ENCODE peak calls at places on chromosomes 13 and 19, in four cellular contexts. One of them, this sample, is unnamed.

GRCh38 chr13:26658972-26659371 is 101.5 kb downstream of the WASF3 start:
- DNase-seq in GM12878: no peak
- DNase-seq in HepG2: no peak
- DNase-seq in H1: no peak
- DNase-seq in this sample: no peak

GRCh38 chr19:39811064-39811463 is 22.9 kb downstream of the DYRK1B start:
- DNase-seq in HepG2: no peak
- DNase-seq in H1: no peak
- DNase-seq in GM12878: no peak
- DNase-seq in this sample: no peak

GRCh38 chr13:27406178-27406939 is 18.1 kb upstream of the GTF3A start:
- DNase-seq in H1: no peak
- DNase-seq in GM12878: no peak
- DNase-seq in HepG2: peak
- DNase-seq in this sample: peak

GRCh38 chr19:22052644-22053013 is 345 bp downstream of the ZNF257 start:
- DNase-seq in H1: no peak
- DNase-seq in HepG2: no peak
- DNase-seq in GM12878: no peak
- DNase-seq in this sample: no peak

GRCh38 chr19:5011476-5012238 is 42.7 kb downstream of the KDM4B start:
- DNase-seq in GM12878: no peak
- DNase-seq in HepG2: no peak
- DNase-seq in H1: no peak
- DNase-seq in this sample: no peak

GRCh38 chr13:41458187-41458938 is 1.0 kb downstream of the RGCC start:
- DNase-seq in GM12878: no peak
- DNase-seq in HepG2: no peak
- DNase-seq in H1: no peak
- DNase-seq in this sample: peak

GRCh38 chr19:17125728-17126677 is 50.4 kb downstream of the MYO9B start:
- DNase-seq in H1: no peak
- DNase-seq in HepG2: no peak
- DNase-seq in GM12878: peak
- DNase-seq in this sample: no peak

GRCh38 chr13:45119469-45119989 is 781 bp upstream of the GTF2F2 start:
- DNase-seq in GM12878: peak
- DNase-seq in HepG2: no peak
- DNase-seq in H1: no peak
- DNase-seq in this sample: no peak

GRCh38 chr13:23828866-23829265 is 60.3 kb downstream of the MIPEP start:
- DNase-seq in H1: no peak
- DNase-seq in HepG2: no peak
- DNase-seq in GM12878: no peak
- DNase-seq in this sample: no peak

GRCh38 chr13:32079586-32079985 is 48.0 kb downstream of the FRY start:
- DNase-seq in GM12878: no peak
- DNase-seq in H1: no peak
- DNase-seq in HepG2: no peak
- DNase-seq in this sample: no peak

GRCh38 chr19:37817180-37817911 is 38.0 kb upstream of the ZNF573 start:
- DNase-seq in H1: peak
- DNase-seq in HepG2: no peak
- DNase-seq in GM12878: no peak
- DNase-seq in this sample: no peak

GRCh38 chr13:110915874-110916670 is 1.2 kb upstream of the ANKRD10 start:
- DNase-seq in H1: no peak
- DNase-seq in GM12878: no peak
- DNase-seq in HepG2: peak
- DNase-seq in this sample: no peak

GRCh38 chr19:15418112-15418587 is 638 bp downstream of the AKAP8L start:
- DNase-seq in H1: no peak
- DNase-seq in GM12878: no peak
- DNase-seq in HepG2: no peak
- DNase-seq in this sample: no peak

GRCh38 chr19:3154957-3155736 is 19.3 kb downstream of the GNA15 start:
- DNase-seq in H1: no peak
- DNase-seq in HepG2: peak
- DNase-seq in GM12878: peak
- DNase-seq in this sample: no peak

GRCh38 chr19:10260141-10260584 is 8.1 kb downstream of the MRPL4 start:
- DNase-seq in GM12878: no peak
- DNase-seq in H1: no peak
- DNase-seq in HepG2: peak
- DNase-seq in this sample: no peak

GRCh38 chr13:110942248-110942981 is 27.5 kb upstream of the ANKRD10 start:
- DNase-seq in HepG2: no peak
- DNase-seq in H1: no peak
- DNase-seq in GM12878: peak
- DNase-seq in this sample: no peak

GRCh38 chr19:31285744-31286143 is 63.5 kb downstream of the TSHZ3 start:
- DNase-seq in H1: no peak
- DNase-seq in GM12878: no peak
- DNase-seq in HepG2: no peak
- DNase-seq in this sample: no peak

GRCh38 chr19:12779162-12779993 is 4.0 kb upstream of the HOOK2 start:
- DNase-seq in HepG2: peak
- DNase-seq in H1: no peak
- DNase-seq in GM12878: no peak
- DNase-seq in this sample: no peak

GRCh38 chr13:97030705-97031452 is 36.6 kb upstream of the OXGR1 start:
- DNase-seq in HepG2: peak
- DNase-seq in H1: no peak
- DNase-seq in GM12878: no peak
- DNase-seq in this sample: peak

GRCh38 chr19:58558066-58558622 is at the start of gene UBE2M:
- DNase-seq in HepG2: no peak
- DNase-seq in GM12878: no peak
- DNase-seq in H1: no peak
- DNase-seq in this sample: no peak

GRCh38 chr13:62678039-62678438 is 1262.4 kb upstream of the PCDH20 start:
- DNase-seq in HepG2: no peak
- DNase-seq in H1: no peak
- DNase-seq in GM12878: no peak
- DNase-seq in this sample: no peak

GRCh38 chr13:94550030-94550738 is 45.8 kb downstream of the TGDS start:
- DNase-seq in H1: no peak
- DNase-seq in HepG2: peak
- DNase-seq in GM12878: peak
- DNase-seq in this sample: no peak

GRCh38 chr13:23790591-23791170 is 98.5 kb downstream of the MIPEP start:
- DNase-seq in HepG2: no peak
- DNase-seq in GM12878: no peak
- DNase-seq in H1: no peak
- DNase-seq in this sample: no peak

GRCh38 chr13:26946675-26947342 is 186.2 kb upstream of the GPR12 start:
- DNase-seq in HepG2: peak
- DNase-seq in H1: no peak
- DNase-seq in GM12878: peak
- DNase-seq in this sample: peak

GRCh38 chr13:28466151-28466550 is 28.8 kb downstream of the FLT1 start:
- DNase-seq in H1: no peak
- DNase-seq in GM12878: no peak
- DNase-seq in HepG2: no peak
- DNase-seq in this sample: no peak

GRCh38 chr19:2249010-2249866 is at the start of gene AMH:
- DNase-seq in H1: no peak
- DNase-seq in GM12878: no peak
- DNase-seq in HepG2: no peak
- DNase-seq in this sample: no peak

GRCh38 chr19:46571495-46571894 is 29.6 kb upstream of the CALM3 start:
- DNase-seq in GM12878: no peak
- DNase-seq in H1: peak
- DNase-seq in HepG2: peak
- DNase-seq in this sample: peak

GRCh38 chr19:46256855-46257254 is 27.3 kb downstream of the IGFL1 start:
- DNase-seq in H1: no peak
- DNase-seq in HepG2: no peak
- DNase-seq in GM12878: no peak
- DNase-seq in this sample: no peak

GRCh38 chr13:98225036-98225940 is 48.2 kb upstream of the RNF113B start:
- DNase-seq in GM12878: no peak
- DNase-seq in H1: no peak
- DNase-seq in HepG2: no peak
- DNase-seq in this sample: no peak

GRCh38 chr13:57553932-57554331 is 77.6 kb upstream of the PCDH17 start:
- DNase-seq in HepG2: no peak
- DNase-seq in H1: no peak
- DNase-seq in GM12878: no peak
- DNase-seq in this sample: no peak

GRCh38 chr19:1936916-1937610 is 3.9 kb upstream of the CSNK1G2 start:
- DNase-seq in GM12878: no peak
- DNase-seq in HepG2: no peak
- DNase-seq in H1: no peak
- DNase-seq in this sample: no peak

GRCh38 chr13:74922963-74923362 is 559.0 kb downstream of the TBC1D4 start:
- DNase-seq in GM12878: no peak
- DNase-seq in H1: no peak
- DNase-seq in HepG2: no peak
- DNase-seq in this sample: no peak

GRCh38 chr13:74920945-74921725 is 560.8 kb downstream of the TBC1D4 start:
- DNase-seq in H1: no peak
- DNase-seq in HepG2: no peak
- DNase-seq in GM12878: no peak
- DNase-seq in this sample: no peak

GRCh38 chr13:74920361-74920760 is 561.6 kb downstream of the TBC1D4 start:
- DNase-seq in GM12878: no peak
- DNase-seq in HepG2: no peak
- DNase-seq in H1: no peak
- DNase-seq in this sample: no peak

DNA sequence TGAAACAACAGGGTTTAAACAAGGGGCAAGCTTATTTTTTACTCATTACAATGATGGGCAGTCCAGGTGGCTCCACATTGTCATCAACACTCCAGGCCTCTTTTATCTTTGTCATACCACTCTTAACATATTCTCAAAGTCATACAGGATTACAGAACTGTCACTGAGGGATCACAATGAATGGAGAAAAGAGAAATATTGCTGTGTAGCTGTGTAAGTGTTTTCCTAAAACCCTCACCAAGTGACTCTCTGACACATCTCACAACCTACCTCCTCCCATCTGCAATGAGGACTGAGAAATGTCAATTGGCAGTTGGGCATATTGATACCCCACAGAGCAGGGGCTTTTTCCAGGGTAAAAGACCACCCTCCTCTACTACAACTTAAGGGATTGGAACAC is 562.1 kb downstream of the TBC1D4 start:
- DNase-seq in GM12878: no peak
- DNase-seq in H1: no peak
- DNase-seq in HepG2: no peak
- DNase-seq in this sample: no peak
- TF ChIP-seq SP1 in GM12878: no peak
- TF ChIP-seq SP1 in H1: no peak
- TF ChIP-seq SP1 in HepG2: no peak
- TF ChIP-seq SP1 in this sample: no peak

DNA sequence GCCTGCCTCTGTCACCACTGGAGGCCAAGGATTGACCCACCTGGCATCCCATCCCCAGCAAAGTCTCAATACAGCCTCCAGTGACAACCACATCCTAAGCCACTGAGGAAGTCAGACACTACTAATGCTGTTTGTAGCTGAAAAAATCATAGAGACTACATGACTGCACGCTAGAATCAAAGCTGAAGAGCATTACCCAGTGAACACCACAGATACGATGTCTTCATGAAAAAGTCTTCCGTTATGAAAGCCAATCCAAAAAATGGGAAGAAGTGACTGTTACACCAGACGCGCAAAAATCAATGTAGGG is 11.1 kb upstream of the NUP62 start:
- DNase-seq in H1: no peak
- DNase-seq in HepG2: no peak
- DNase-seq in GM12878: no peak
- DNase-seq in this sample: no peak
- TF ChIP-seq SUZ12 in H1: no peak
- TF ChIP-seq SUZ12 in HepG2: no peak
- TF ChIP-seq SUZ12 in GM12878: no peak
- TF ChIP-seq SUZ12 in this sample: no peak

GRCh38 chr13:33258437-33259193 is 26.9 kb downstream of the STARD13 start:
- DNase-seq in GM12878: no peak
- DNase-seq in H1: no peak
- DNase-seq in HepG2: peak
- DNase-seq in this sample: no peak

GRCh38 chr13:33262069-33262487 is 23.5 kb downstream of the STARD13 start:
- DNase-seq in GM12878: no peak
- DNase-seq in H1: no peak
- DNase-seq in HepG2: peak
- DNase-seq in this sample: no peak

GRCh38 chr13:33261426-33262068 is 24.0 kb downstream of the STARD13 start:
- DNase-seq in HepG2: peak
- DNase-seq in GM12878: no peak
- DNase-seq in H1: no peak
- DNase-seq in this sample: no peak

GRCh38 chr13:33259296-33259695 is 26.3 kb downstream of the STARD13 start:
- DNase-seq in H1: no peak
- DNase-seq in HepG2: peak
- DNase-seq in GM12878: no peak
- DNase-seq in this sample: no peak

DNA sequence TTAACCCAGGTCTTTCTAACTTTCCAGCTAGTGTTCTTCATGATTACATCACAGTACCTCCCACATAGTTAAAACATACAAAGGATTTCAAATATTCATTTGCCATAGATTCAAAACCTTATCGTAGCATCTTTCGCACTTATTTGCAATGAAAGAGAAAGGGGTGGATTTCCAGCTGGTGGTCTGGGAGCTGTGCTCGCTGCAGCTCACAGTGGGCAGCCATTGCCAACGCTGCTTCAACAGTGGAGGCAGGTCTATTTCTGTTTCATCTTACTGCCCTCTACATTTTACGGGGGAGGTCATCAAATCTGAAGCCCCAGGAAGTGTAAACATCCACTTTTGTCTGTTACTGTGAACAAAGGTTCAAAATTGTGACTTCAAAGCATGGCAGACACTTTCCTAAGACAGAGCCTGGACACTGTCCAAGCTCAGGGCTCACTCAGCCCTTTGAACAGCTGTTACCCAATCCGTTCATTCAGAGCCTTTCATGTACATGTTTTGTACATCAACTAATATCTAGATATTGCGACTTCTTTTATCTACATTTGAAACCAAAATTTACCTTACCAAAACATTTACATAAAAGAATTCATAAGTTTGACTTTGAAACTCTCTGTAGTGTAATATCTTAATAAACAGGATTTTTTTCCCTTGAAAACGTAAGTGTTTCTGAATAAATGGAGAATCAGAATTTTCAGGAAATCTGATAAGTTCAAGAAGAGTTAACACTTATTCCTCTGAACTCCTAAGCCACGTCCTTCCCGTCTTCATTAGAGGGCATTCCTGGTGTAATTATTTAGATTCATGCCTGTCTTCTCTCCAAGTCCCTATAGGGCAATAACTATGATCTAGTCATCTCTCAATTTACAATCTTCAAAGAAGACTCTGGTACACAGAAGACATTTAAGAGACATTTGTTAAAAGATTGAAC is 25.1 kb downstream of the STARD13 start:
- DNase-seq in HepG2: peak
- DNase-seq in GM12878: no peak
- DNase-seq in H1: no peak
- DNase-seq in this sample: no peak
- TF ChIP-seq SP1 in HepG2: no peak
- TF ChIP-seq SP1 in GM12878: no peak
- TF ChIP-seq SP1 in H1: no peak
- TF ChIP-seq SP1 in this sample: no peak

GRCh38 chr19:19900574-19901444 is at the start of gene ZNF93:
- DNase-seq in GM12878: peak
- DNase-seq in H1: peak
- DNase-seq in HepG2: peak
- DNase-seq in this sample: no peak

GRCh38 chr19:19900124-19900523 is 622 bp upstream of the ZNF93 start:
- DNase-seq in HepG2: no peak
- DNase-seq in H1: no peak
- DNase-seq in GM12878: no peak
- DNase-seq in this sample: no peak
- TF ChIP-seq SUZ12 in HepG2: no peak
- TF ChIP-seq SUZ12 in H1: no peak
- TF ChIP-seq SUZ12 in GM12878: no peak
- TF ChIP-seq SUZ12 in this sample: no peak

This sample was measured in HEK293T.